ENCODE peak calls at places on chromosomes 6 and 20, in eight cellular contexts. X is hepatic stellate cell, S is endothelial cell, A is SJSA1, H is esophagus muscularis mucosa, O is neuronal stem cell, E is kidney glomerular epithelial cell, J is Panc1. B is an unnamed sample.

GRCh38 chr20:51757226-51757625 is 11.0 kb downstream of the ATP9A start:
- DNase-seq in J (no peak), E (no peak), O (no peak), A (no peak), H (no peak), S (no peak), X (no peak), B (no peak)

GRCh38 chr20:43550456-43550855 is 8.4 kb upstream of the SGK2 start:
- DNase-seq in H (no peak), A (no peak), O (no peak), J (no peak), E (no peak), S (no peak), X (no peak), B (no peak)

GRCh38 chr6:13624871-13625288 is 9.7 kb downstream of the NOL7 start:
- DNase-seq in S (no peak), H (no peak), X (peak; percentile 29), E (peak; percentile 17), J (peak; percentile 33), A (no peak), O (no peak), B (no peak)

GRCh38 chr20:19249515-19249914 is 37.1 kb downstream of the SLC24A3 start:
- DNase-seq in J (no peak), E (no peak), O (no peak), H (peak; percentile 86), S (no peak), X (no peak), A (no peak), B (no peak)

GRCh38 chr6:12258591-12258990 is 31.6 kb upstream of the EDN1 start:
- DNase-seq in E (no peak), X (no peak), A (no peak), O (no peak), H (no peak), S (no peak), J (no peak), B (no peak)

GRCh38 chr6:40930555-40930954 is 108.5 kb downstream of the UNC5CL start:
- DNase-seq in S (no peak), H (no peak), X (no peak), J (no peak), E (no peak), A (no peak), O (no peak), B (no peak)

GRCh38 chr20:63167026-63167917 is 48.7 kb downstream of the YTHDF1 start:
- DNase-seq in H (no peak), O (no peak), S (no peak), A (no peak), X (no peak), E (no peak), J (no peak), B (no peak)

GRCh38 chr6:7431594-7432390 is 42.2 kb downstream of the RIOK1 start:
- DNase-seq in A (no peak), H (no peak), S (no peak), O (no peak), E (no peak), J (no peak), X (peak; percentile 27), B (no peak)

GRCh38 chr6:33967966-33968724 is 164.3 kb upstream of the MLN start:
- DNase-seq in E (no peak), J (no peak), O (no peak), X (no peak), S (no peak), H (no peak), A (no peak), B (no peak)

GRCh38 chr6:168884646-168885086 is 369.0 kb downstream of the THBS2 start:
- DNase-seq in E (peak; percentile 4), S (peak; percentile 96), H (no peak), O (peak; percentile 56), J (no peak), A (peak; percentile 14), X (peak; percentile 92), B (peak; percentile 46)

GRCh38 chr6:148037496-148037895 is 305.1 kb upstream of the SASH1 start:
- DNase-seq in S (no peak), A (peak; percentile 50), X (no peak), O (no peak), J (no peak), E (no peak), H (no peak), B (no peak)

GRCh38 chr6:14981960-14982359 is 263.9 kb upstream of the JARID2 start:
- DNase-seq in H (no peak), J (no peak), O (no peak), A (no peak), S (no peak), X (no peak), E (no peak), B (no peak)

GRCh38 chr6:87759491-87760010 is 57.5 kb upstream of the AKIRIN2 start:
- DNase-seq in E (no peak), X (no peak), O (no peak), H (no peak), A (no peak), J (no peak), S (no peak), B (no peak)

GRCh38 chr6:7912024-7912423 is 1.4 kb upstream of the TXNDC5 start:
- DNase-seq in S (no peak), J (no peak), A (no peak), E (no peak), X (no peak), O (no peak), H (no peak), B (no peak)

GRCh38 chr6:32664827-32665362 is 1.6 kb downstream of the HLA-DQB1 start:
- DNase-seq in E (peak; percentile 3), O (no peak), A (no peak), X (no peak), H (no peak), S (peak; percentile 8), J (no peak), B (no peak)

GRCh38 chr20:61859712-61860111 is 206.0 kb downstream of the TAF4 start:
- DNase-seq in X (no peak), J (no peak), S (no peak), O (no peak), E (no peak), A (no peak), H (no peak), B (no peak)

GRCh38 chr6:12967686-12968085 is 251.1 kb downstream of the PHACTR1 start:
- DNase-seq in J (no peak), E (no peak), S (no peak), A (no peak), O (no peak), H (no peak), X (no peak), B (no peak)

GRCh38 chr20:58877374-58878360 is 25.2 kb downstream of the GNAS start:
- DNase-seq in H (no peak), A (no peak), O (peak; percentile 58), S (no peak), E (no peak), J (no peak), X (no peak), B (no peak)

GRCh38 chr20:63328716-63329275 is 32.4 kb downstream of the CHRNA4 start:
- DNase-seq in A (no peak), O (no peak), E (no peak), S (no peak), J (no peak), H (no peak), X (no peak), B (no peak)

GRCh38 chr20:7723284-7723683 is 217.0 kb downstream of the HAO1 start:
- DNase-seq in X (no peak), H (no peak), A (no peak), J (no peak), O (no peak), S (no peak), E (no peak), B (no peak)

GRCh38 chr6:3228791-3229565 is 1.5 kb upstream of the TUBB2B start:
- DNase-seq in S (peak; percentile 22), O (peak; percentile 77), A (no peak), J (no peak), H (no peak), X (no peak), E (no peak), B (peak; percentile 47)

GRCh38 chr6:132063204-132063603 is 112.0 kb upstream of the CCN2 start:
- DNase-seq in O (no peak), H (no peak), E (no peak), A (no peak), X (no peak), J (no peak), S (no peak), B (no peak)

GRCh38 chr6:45049188-45049843 is 278.8 kb upstream of the RUNX2 start:
- DNase-seq in S (no peak), J (no peak), A (peak; percentile 58), H (no peak), E (no peak), O (no peak), X (no peak), B (no peak)

GRCh38 chr6:36039113-36039512 is 11.5 kb downstream of the MAPK14 start:
- DNase-seq in J (no peak), X (no peak), E (no peak), O (no peak), H (no peak), A (no peak), S (no peak), B (no peak)

GRCh38 chr6:4788953-4789584 is 12.9 kb downstream of the CDYL start:
- DNase-seq in J (no peak), O (no peak), E (no peak), A (no peak), H (no peak), S (no peak), X (no peak), B (no peak)

GRCh38 chr6:127464881-127465459 is 5.8 kb upstream of the KIAA0408 start:
- DNase-seq in A (peak; percentile 60), S (peak; percentile 74), J (peak; percentile 52), E (peak; percentile 38), O (peak; percentile 48), X (peak; percentile 60), H (no peak), B (peak; percentile 7)

GRCh38 chr20:36449663-36450062 is 91.7 kb upstream of the MYL9 start:
- DNase-seq in H (no peak), O (no peak), E (no peak), S (no peak), J (no peak), X (no peak), A (no peak), B (no peak)